ENCODE peak calls at places on chromosomes 16 and 17, in six cellular contexts. G, E, Q, B, D and W are unnamed samples.

GRCh38 chr16:19506965-19507364 is 14.9 kb downstream of the GDE1 start:
- DNase-seq in G (no peak), E (no peak), Q (no peak), B (no peak), D (no peak), W (no peak)

GRCh38 chr16:85303354-85303883 is 191.1 kb upstream of the CIBAR2 start:
- DNase-seq in G (peak), E (no peak), Q (peak), B (peak), D (peak), W (no peak)

GRCh38 chr17:76018340-76018680 is 8.8 kb downstream of the EVPL start:
- DNase-seq in G (no peak), E (no peak), Q (no peak), B (no peak), D (no peak), W (no peak)

GRCh38 chr16:77856455-77857138 is 68.2 kb downstream of the VAT1L start:
- DNase-seq in G (no peak), E (no peak), Q (no peak), B (no peak), D (no peak), W (no peak)

GRCh38 chr17:74354123-74354522 is 7.5 kb downstream of the BTBD17 start:
- DNase-seq in G (peak), E (no peak), Q (peak), B (peak), D (peak), W (no peak)

GRCh38 chr16:1527836-1528811 is 5.3 kb upstream of the TMEM204 start:
- DNase-seq in G (no peak), E (no peak), Q (no peak), B (peak), D (peak), W (no peak)

GRCh38 chr16:68596266-68596665 is 48.8 kb upstream of the CDH3 start:
- DNase-seq in G (no peak), E (no peak), Q (no peak), B (no peak), D (no peak), W (no peak)

GRCh38 chr17:40485851-40486512 is 15.4 kb downstream of the TNS4 start:
- DNase-seq in G (no peak), E (peak), Q (no peak), B (peak), D (no peak), W (no peak)

GRCh38 chr17:78432226-78432894 is 53.9 kb downstream of the PGS1 start:
- DNase-seq in G (no peak), E (no peak), Q (no peak), B (no peak), D (no peak), W (no peak)

GRCh38 chr16:70432800-70433455 is 6.0 kb downstream of the ST3GAL2 start:
- DNase-seq in G (peak), E (no peak), Q (no peak), B (no peak), D (peak), W (no peak)

GRCh38 chr17:29659155-29659554 is 36.4 kb upstream of the CORO6 start:
- DNase-seq in G (no peak), E (no peak), Q (no peak), B (no peak), D (no peak), W (no peak)

GRCh38 chr17:69574257-69575197 is 160.0 kb downstream of the MAP2K6 start:
- DNase-seq in G (no peak), E (no peak), Q (no peak), B (no peak), D (no peak), W (no peak)

GRCh38 chr16:77785365-77785764 is 3.0 kb upstream of the VAT1L start:
- DNase-seq in G (no peak), E (no peak), Q (no peak), B (no peak), D (no peak), W (no peak)

GRCh38 chr17:9368631-9369030 is 207.0 kb downstream of the STX8 start:
- DNase-seq in G (no peak), E (no peak), Q (no peak), B (no peak), D (no peak), W (no peak)

GRCh38 chr17:7137182-7137943 is 22.7 kb upstream of the ASGR2 start:
- DNase-seq in G (peak), E (no peak), Q (no peak), B (no peak), D (no peak), W (no peak)

GRCh38 chr17:75271233-75271954 is 363 bp upstream of the MIF4GD start:
- DNase-seq in G (peak), E (peak), Q (peak), B (peak), D (peak), W (no peak)

GRCh38 chr17:78962345-78962983 is 17.3 kb downstream of the LGALS3BP start:
- DNase-seq in G (peak), E (no peak), Q (peak), B (peak), D (no peak), W (no peak)

GRCh38 chr16:4685292-4685691 is 8.1 kb upstream of the NUDT16L1 start:
- DNase-seq in G (no peak), E (no peak), Q (no peak), B (peak), D (no peak), W (no peak)

GRCh38 chr16:83579431-83579830 is 228.3 kb upstream of the HSBP1 start:
- DNase-seq in G (no peak), E (no peak), Q (no peak), B (no peak), D (no peak), W (no peak)

GRCh38 chr17:46768540-46768870 is 50.0 kb downstream of the WNT3 start:
- DNase-seq in G (no peak), E (no peak), Q (peak), B (no peak), D (no peak), W (no peak)

GRCh38 chr16:30166202-30166902 is 17.1 kb upstream of the CORO1A start:
- DNase-seq in G (no peak), E (no peak), Q (no peak), B (no peak), D (no peak), W (no peak)

GRCh38 chr16:4915226-4915761 is 21.7 kb downstream of the PPL start:
- DNase-seq in G (no peak), E (no peak), Q (no peak), B (no peak), D (no peak), W (no peak)

GRCh38 chr16:27222499-27223225 is 19.3 kb downstream of the KDM8 start:
- DNase-seq in G (peak), E (no peak), Q (peak), B (peak), D (no peak), W (no peak)

GRCh38 chr17:31115168-31115567 is 20.4 kb downstream of the NF1 start:
- DNase-seq in G (no peak), E (no peak), Q (no peak), B (no peak), D (no peak), W (no peak)

GRCh38 chr17:38667099-38667786 is 7.5 kb downstream of the EPOP start:
- DNase-seq in G (peak), E (peak), Q (peak), B (peak), D (no peak), W (no peak)

GRCh38 chr16:65201446-65202010 is 79.7 kb upstream of the CDH11 start:
- DNase-seq in G (no peak), E (no peak), Q (no peak), B (no peak), D (no peak), W (no peak)

GRCh38 chr16:56625943-56626654 is 518 bp downstream of the MT1E start:
- DNase-seq in G (peak), E (peak), Q (no peak), B (no peak), D (no peak), W (no peak)

DNA sequence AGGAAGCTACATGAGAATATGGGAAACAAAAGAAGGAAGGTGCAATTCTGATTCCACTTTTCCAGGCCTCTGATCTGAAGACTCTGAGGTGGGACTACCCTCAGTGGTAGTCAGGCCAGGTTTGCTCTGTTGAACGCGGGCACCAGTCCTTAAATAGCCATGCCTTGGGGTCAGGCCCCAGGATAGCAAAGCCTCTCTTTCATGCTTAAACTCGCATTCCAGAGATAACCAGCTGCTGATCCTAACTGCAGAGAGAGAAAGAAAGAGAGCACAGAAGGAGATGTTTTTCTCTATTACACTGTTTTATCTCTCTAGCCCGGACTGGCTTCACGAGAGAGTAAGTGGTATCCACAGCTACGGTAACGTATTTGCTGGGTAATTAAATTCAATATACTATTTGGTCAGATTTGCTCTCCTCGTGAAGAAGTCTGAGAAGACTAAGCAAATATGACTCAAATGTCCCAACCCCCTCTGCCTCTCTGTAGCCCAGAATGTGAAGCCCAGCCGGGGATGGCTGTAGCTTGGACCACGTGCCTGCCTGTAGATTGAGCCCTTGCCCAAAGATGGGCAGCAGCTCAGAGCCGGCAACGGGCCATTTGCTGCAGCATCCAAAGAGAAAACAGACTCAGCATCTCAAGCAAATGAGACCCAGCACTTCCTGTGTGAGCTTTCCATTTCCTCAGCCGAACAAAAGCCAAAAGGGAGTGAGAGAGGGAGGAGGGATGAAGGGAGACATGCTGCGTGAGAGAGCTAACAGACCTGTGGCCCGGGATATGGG is 122.2 kb downstream of the SMG6 start:
- DNase-seq in G (peak), E (no peak), Q (no peak), B (peak), D (no peak), W (no peak)
- H3K27ac ChIP-seq in G (peak), E (peak), Q (peak), B (peak), D (peak), W (peak)

GRCh38 chr16:71461686-71462648 is at the start of gene ZNF23:
- DNase-seq in G (peak), E (peak), Q (peak), B (peak), D (peak), W (peak)
- TF ChIP-seq POLR2A in G (peak), E (peak), Q (no peak), B (no peak), D (no peak), W (peak)

GRCh38 chr16:79047337-79047736 is 553.2 kb downstream of the MAF start:
- DNase-seq in G (no peak), E (no peak), Q (no peak), B (no peak), D (no peak), W (no peak)
- TF ChIP-seq CTCF in G (peak), E (no peak), Q (no peak), B (peak), D (peak), W (peak)

GRCh38 chr16:64098451-64098850 is 1023.4 kb downstream of the CDH11 start:
- DNase-seq in G (no peak), E (no peak), Q (no peak), B (no peak), D (no peak), W (no peak)
- H3K27ac ChIP-seq in G (no peak), E (no peak), Q (no peak), B (no peak), D (no peak), W (no peak)

GRCh38 chr17:45170280-45170975 is 8.8 kb downstream of the HEXIM2 start:
- DNase-seq in G (no peak), E (no peak), Q (no peak), B (no peak), D (no peak), W (no peak)
- TF ChIP-seq POLR2A in G (no peak), E (no peak), Q (no peak), B (no peak), D (no peak), W (no peak)

DNA sequence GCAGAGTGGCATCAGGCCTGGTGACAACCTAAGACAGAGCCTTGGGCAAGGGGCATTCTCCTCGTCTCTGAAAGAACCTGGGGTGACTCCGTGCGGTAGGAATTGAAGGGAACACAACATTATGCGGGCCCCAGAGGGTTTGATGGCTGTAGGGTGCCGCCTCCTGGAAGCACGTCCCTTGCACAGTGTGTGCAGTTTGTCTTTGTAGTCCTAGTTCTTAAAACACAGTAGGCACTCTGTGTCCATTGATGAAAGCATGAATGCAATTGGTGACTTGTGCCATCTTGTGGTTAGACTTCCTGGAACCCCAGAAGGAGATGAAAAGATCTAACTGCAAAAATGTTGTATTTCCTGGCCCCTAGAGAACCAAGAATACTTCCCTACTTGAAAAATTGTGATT is 279.8 kb downstream of the UTP18 start:
- DNase-seq in G (no peak), E (no peak), Q (no peak), B (no peak), D (no peak), W (no peak)
- TF ChIP-seq CTCF in G (no peak), E (no peak), Q (no peak), B (no peak), D (no peak), W (no peak)

GRCh38 chr16:81678326-81679095 is 100.6 kb upstream of the PLCG2 start:
- DNase-seq in G (no peak), E (no peak), Q (no peak), B (no peak), D (peak), W (no peak)
- H3K27ac ChIP-seq in G (peak), E (no peak), Q (peak), B (no peak), D (peak), W (no peak)